ENCODE peak calls at places on chromosomes 13 and 19, in ten cellular contexts. Z is SK-N-SH; U is fibroblast of lung; T is CD8-positive, alpha-beta memory T cell; B is IMR-90; M is ovary; W is tibial nerve; G is sigmoid colon; P is foreskin keratinocyte; N is A673. J is an unnamed sample.
A peak's percentile ranks its signal among the peaks of the same experiment; 100 is the strongest.

GRCh38 chr13:114097504-114097892 is 34.9 kb downstream of the RASA3 start:
- DNase-seq in U (no peak), Z (peak; percentile 46), W (no peak), B (no peak), M (no peak), N (no peak), G (peak; percentile 48), T (no peak), P (no peak), J (no peak)

GRCh38 chr13:112979406-112979902 is 10.4 kb downstream of the MCF2L start:
- DNase-seq in U (no peak), T (no peak), P (no peak), B (no peak), W (no peak), N (no peak), G (no peak), M (no peak), Z (no peak), J (no peak)

GRCh38 chr19:57280913-57281425 is 684 bp downstream of the ZNF460 start:
- DNase-seq in Z (peak; percentile 14), B (no peak), W (no peak), U (peak; percentile 15), T (peak; percentile 12), N (peak; percentile 21), P (no peak), M (no peak), G (no peak), J (peak; percentile 13)

GRCh38 chr19:15871570-15871969 is 26.3 kb downstream of the CYP4F2 start:
- DNase-seq in G (no peak), N (peak; percentile 55), P (no peak), B (no peak), T (no peak), W (no peak), Z (no peak), U (no peak), M (no peak), J (no peak)

GRCh38 chr13:95267662-95268369 is 33.4 kb downstream of the ABCC4 start:
- DNase-seq in W (no peak), Z (no peak), U (peak; percentile 91), P (peak; percentile 61), M (no peak), N (peak; percentile 90), B (peak; percentile 96), G (peak; percentile 73), T (no peak), J (peak; percentile 44)

GRCh38 chr13:30107126-30107525 is 200.2 kb downstream of the KATNAL1 start:
- DNase-seq in T (no peak), P (no peak), G (no peak), N (no peak), M (no peak), U (no peak), Z (no peak), W (peak; percentile 15), B (no peak), J (no peak)

GRCh38 chr19:29372921-29373797 is 152.6 kb upstream of the VSTM2B start:
- DNase-seq in M (no peak), N (no peak), G (peak; percentile 26), T (no peak), B (no peak), Z (no peak), W (no peak), P (no peak), U (no peak), J (no peak)

GRCh38 chr13:101298517-101298916 is 117.8 kb downstream of the NALCN start:
- DNase-seq in W (no peak), N (peak; percentile 11), G (no peak), T (no peak), B (no peak), Z (no peak), M (no peak), U (no peak), P (no peak), J (no peak)

GRCh38 chr19:2922987-2923386 is 21.8 kb downstream of the ZNF77 start:
- DNase-seq in P (peak; percentile 83), U (peak; percentile 11), M (no peak), T (no peak), Z (no peak), G (no peak), N (no peak), B (peak; percentile 9), W (no peak), J (no peak)
- H3K27ac ChIP-seq in P (no peak overlapping the region), U (no peak overlapping the region), M (no peak overlapping the region), T (no peak overlapping the region), Z (no peak overlapping the region), G (no peak overlapping the region), N (no peak overlapping the region), B (no peak overlapping the region), W (no peak overlapping the region), J (peak overlapping the region; percentile 92)

GRCh38 chr19:17248011-17248776 is 2.5 kb upstream of the NR2F6 start:
- DNase-seq in T (no peak), P (no peak), Z (no peak), N (no peak), M (no peak), G (no peak), W (no peak), U (no peak), B (no peak), J (peak; percentile 67)

GRCh38 chr19:17245535-17245984 is at the start of gene NR2F6:
- DNase-seq in Z (no peak), G (no peak), M (no peak), U (no peak), P (no peak), N (no peak), T (no peak), B (no peak), W (no peak), J (no peak)

GRCh38 chr19:17243854-17244617 is 1.7 kb downstream of the NR2F6 start:
- DNase-seq in M (peak; percentile 69), P (no peak), T (no peak), N (no peak), U (no peak), Z (peak; percentile 71), G (no peak), W (peak; percentile 58), B (peak; percentile 20), J (peak; percentile 45)

GRCh38 chr19:17244618-17245534 is 843 bp downstream of the NR2F6 start:
- DNase-seq in M (peak; percentile 57), P (no peak), B (no peak), Z (peak; percentile 55), G (no peak), U (no peak), W (no peak), N (no peak), T (no peak), J (no peak)

GRCh38 chr19:17246681-17247425 is 1.1 kb upstream of the NR2F6 start:
- DNase-seq in M (peak; percentile 48), Z (peak; percentile 88), G (no peak), T (no peak), U (peak; percentile 37), N (peak; percentile 49), P (no peak), B (peak; percentile 23), W (no peak), J (no peak)
- H3K27ac ChIP-seq in M (peak overlapping the region; percentile 44), Z (peak overlapping the region; percentile 22), G (peak overlapping the region; percentile 88), T (peak overlapping the region; percentile 44), U (peak overlapping the region; percentile 67), N (peak overlapping the region; percentile 65), P (no peak overlapping the region), B (peak overlapping the region; percentile 97), W (peak overlapping the region; percentile 87), J (peak overlapping the region; percentile 89)

GRCh38 chr13:21310220-21310619 is 133.8 kb downstream of the MRPL57 start:
- DNase-seq in M (no peak), G (no peak), Z (no peak), B (no peak), N (peak; percentile 10), T (no peak), W (no peak), U (peak; percentile 64), P (peak; percentile 77), J (peak; percentile 38)
- H3K27ac ChIP-seq in M (no peak overlapping the region), G (no peak overlapping the region), Z (no peak overlapping the region), B (no peak overlapping the region), N (no peak overlapping the region), T (no peak overlapping the region), W (no peak overlapping the region), U (no peak overlapping the region), P (peak overlapping the region; percentile 71), J (no peak overlapping the region)

GRCh38 chr19:4711211-4711610 is 12.4 kb downstream of the DPP9 start:
- DNase-seq in Z (no peak), G (no peak), U (no peak), T (no peak), B (no peak), N (no peak), W (no peak), P (no peak), M (no peak), J (no peak)
- H3K27ac ChIP-seq in Z (no peak overlapping the region), G (no peak overlapping the region), U (no peak overlapping the region), T (no peak overlapping the region), B (no peak overlapping the region), N (no peak overlapping the region), W (no peak overlapping the region), P (no peak overlapping the region), M (no peak overlapping the region), J (peak overlapping the region; percentile 100)

DNA sequence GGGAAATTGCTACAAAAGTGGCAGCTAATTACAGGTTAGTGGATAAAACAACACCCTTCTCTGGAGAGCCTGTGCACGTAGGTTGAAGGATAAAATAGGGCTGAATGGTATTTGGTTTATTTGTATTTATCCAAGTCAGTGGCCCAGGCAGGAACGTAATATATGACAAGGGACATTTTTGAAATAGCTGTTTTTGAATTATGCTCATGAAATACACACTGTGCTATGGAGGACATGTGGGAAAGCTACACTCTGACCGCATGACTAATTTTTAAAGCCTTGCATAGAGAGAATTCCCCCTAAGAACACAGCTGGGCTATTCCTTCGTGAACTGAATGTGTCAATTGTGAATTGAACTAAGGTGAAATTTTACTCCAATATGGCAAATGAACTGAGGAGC is 292.1 kb upstream of the MAB21L1 start:
- DNase-seq in P (no peak), M (no peak), Z (no peak), W (no peak), B (peak; percentile 76), U (peak; percentile 76), T (no peak), N (no peak), G (no peak), J (no peak)
- H3K27ac ChIP-seq in P (no peak overlapping the region), M (no peak overlapping the region), Z (no peak overlapping the region), W (no peak overlapping the region), B (no peak overlapping the region), U (no peak overlapping the region), T (no peak overlapping the region), N (no peak overlapping the region), G (no peak overlapping the region), J (no peak overlapping the region)

DNA sequence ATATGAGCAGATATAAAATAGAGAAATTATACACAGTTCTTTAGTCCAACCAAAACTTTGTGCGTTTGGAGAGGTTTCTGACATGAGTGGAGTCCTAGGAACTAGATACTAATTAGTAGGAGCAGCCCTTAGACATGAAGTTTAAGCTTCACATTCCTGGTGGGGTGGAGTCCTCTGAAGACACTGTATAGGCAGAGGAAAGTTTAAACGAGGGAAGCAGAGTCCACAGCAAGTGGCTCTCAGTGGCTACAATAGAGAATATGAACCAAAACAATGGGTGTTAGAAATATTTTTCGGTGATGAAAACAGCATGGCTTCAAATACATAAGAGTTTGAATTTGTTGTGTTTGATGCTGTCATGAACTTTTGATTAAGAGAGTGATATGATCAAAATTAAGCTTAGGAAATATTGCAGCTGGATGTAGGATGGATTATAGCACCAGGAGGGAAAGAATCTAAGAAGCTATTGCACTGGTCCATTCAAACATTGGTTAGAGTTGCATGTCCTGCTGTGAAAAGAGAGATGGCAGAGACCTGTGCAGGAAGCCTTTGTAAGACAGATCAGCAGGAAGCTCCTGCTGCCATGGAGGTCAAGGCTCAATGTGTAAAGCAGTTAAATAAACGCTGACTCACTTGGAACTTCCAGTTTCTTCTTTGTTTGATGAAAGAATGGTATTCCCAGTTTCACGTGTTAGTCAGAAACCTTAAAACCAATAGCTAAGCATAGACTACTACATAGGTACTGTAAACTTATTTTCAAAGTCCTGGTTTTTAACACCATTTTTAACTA is 175.2 kb downstream of the TDRD3 start:
- DNase-seq in T (no peak), N (peak; percentile 92), P (peak; percentile 65), U (peak; percentile 84), W (no peak), Z (no peak), B (peak; percentile 85), G (no peak), M (no peak), J (peak; percentile 33)
- H3K27ac ChIP-seq in T (no peak overlapping the region), N (peak overlapping the region; percentile 71), P (peak overlapping the region; percentile 83), U (no peak overlapping the region), W (no peak overlapping the region), Z (no peak overlapping the region), B (no peak overlapping the region), G (no peak overlapping the region), M (no peak overlapping the region), J (no peak overlapping the region)